ENCODE peak calls at places on chromosomes 16 and 17, in four cellular contexts. H is CD4-positive, alpha-beta T cell; R is AG04449; K is B cell. I is an unnamed sample.

GRCh38 chr16:81882559-81882958 is 103.5 kb downstream of the PLCG2 start:
- DNase-seq in H (no peak), R (no peak), K (no peak), I (no peak)

GRCh38 chr17:40724656-40725055 is 21.1 kb upstream of the KRT24 start:
- DNase-seq in R (no peak), K (no peak), H (no peak), I (no peak)

GRCh38 chr17:61454932-61455753 is 2.9 kb downstream of the TBX4 start:
- DNase-seq in H (no peak), R (no peak), K (no peak), I (no peak)

GRCh38 chr16:985646-986400 is 4.3 kb downstream of the SOX8 start:
- DNase-seq in H (no peak), R (no peak), K (no peak), I (no peak)

GRCh38 chr17:15966183-15966878 is 21.4 kb downstream of the ADORA2B start:
- DNase-seq in K (no peak), H (no peak), R (no peak), I (no peak)

GRCh38 chr16:81198635-81199034 is 39.9 kb upstream of the BCO1 start:
- DNase-seq in R (no peak), H (no peak), K (no peak), I (no peak)

GRCh38 chr16:70683146-70683944 is 2.5 kb downstream of the MTSS2 start:
- DNase-seq in H (no peak), R (no peak), K (no peak), I (no peak)

GRCh38 chr16:52851211-52851740 is 201.4 kb downstream of the CHD9NB start:
- DNase-seq in R (no peak), K (no peak), H (no peak), I (no peak)

GRCh38 chr17:50925296-50925891 is 59.2 kb upstream of the TOB1 start:
- DNase-seq in R (no peak), K (no peak), H (no peak), I (no peak)

DNA sequence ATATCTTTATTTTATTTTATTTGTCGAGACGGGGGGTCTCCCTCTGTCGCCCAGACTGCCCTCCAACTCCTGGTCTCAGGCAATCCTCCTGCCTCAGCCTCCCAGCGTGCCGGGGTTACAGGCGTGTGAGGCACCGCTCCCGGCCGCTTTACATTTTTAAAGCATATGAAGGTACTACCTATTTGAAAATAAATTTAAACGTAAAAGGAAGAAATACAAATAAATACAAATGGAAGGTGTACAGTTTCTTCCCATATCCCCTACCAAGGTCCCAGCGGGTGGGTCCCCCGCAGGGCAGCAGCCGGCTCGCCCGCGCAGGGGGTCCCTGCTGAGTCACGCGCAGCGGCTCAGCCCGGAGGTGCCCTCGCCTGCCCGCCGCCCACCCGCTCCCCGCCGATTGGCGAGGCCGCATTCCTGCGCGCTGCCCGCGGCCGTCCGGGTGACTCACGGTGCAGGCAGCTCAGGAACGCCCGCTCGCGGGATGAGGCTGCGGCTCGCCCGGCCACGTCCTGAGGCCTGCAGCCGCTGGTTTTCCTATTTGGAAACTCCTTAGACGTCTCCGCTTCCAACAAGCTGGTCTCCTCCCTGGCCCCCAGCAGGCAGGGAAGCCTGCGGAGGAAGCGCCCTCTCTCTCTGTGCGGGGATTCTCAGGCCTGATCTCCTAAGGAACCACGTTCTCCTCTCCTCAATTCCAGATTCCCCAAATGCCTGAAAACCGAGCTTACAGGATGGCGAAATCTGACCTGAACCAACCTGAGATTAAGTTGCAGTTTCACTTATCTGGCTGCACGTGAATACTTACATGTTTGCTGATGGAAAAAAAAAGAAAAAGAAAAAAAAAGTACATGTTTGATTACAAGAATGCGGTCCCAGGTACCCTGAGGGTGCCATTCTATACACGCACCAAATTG is 54.8 kb upstream of the MAP3K14 start:
- DNase-seq in H (no peak), R (peak), K (no peak), I (peak)
- TF ChIP-seq CTCF in H (no peak), R (peak), K (no peak), I (no peak)

GRCh38 chr16:87463722-87464690 is 28.8 kb downstream of the ZCCHC14 start:
- DNase-seq in H (peak), K (no peak), R (no peak), I (peak)

GRCh38 chr16:87459833-87460232 is 33.0 kb downstream of the ZCCHC14 start:
- DNase-seq in H (no peak), R (no peak), K (no peak), I (no peak)

GRCh38 chr16:87459027-87459426 is 33.8 kb downstream of the ZCCHC14 start:
- DNase-seq in H (no peak), R (no peak), K (no peak), I (no peak)

GRCh38 chr16:87460936-87461335 is 31.9 kb downstream of the ZCCHC14 start:
- DNase-seq in R (no peak), H (no peak), K (no peak), I (no peak)

GRCh38 chr16:87461466-87461975 is 31.3 kb downstream of the ZCCHC14 start:
- DNase-seq in R (no peak), K (no peak), H (no peak), I (peak)
- TF ChIP-seq CTCF in R (no peak), K (peak), H (no peak), I (no peak)

GRCh38 chr16:84207266-84207665 is 16.3 kb downstream of the ADAD2 start:
- DNase-seq in K (no peak), R (no peak), H (no peak), I (no peak)

GRCh38 chr16:84207869-84208268 is 16.9 kb downstream of the ADAD2 start:
- DNase-seq in K (no peak), R (no peak), H (no peak), I (no peak)

GRCh38 chr16:84212154-84212553 is 21.2 kb downstream of the ADAD2 start:
- DNase-seq in H (no peak), R (no peak), K (no peak), I (no peak)

GRCh38 chr16:84212631-84213030 is 21.7 kb downstream of the ADAD2 start:
- DNase-seq in K (no peak), H (no peak), R (no peak), I (no peak)

DNA sequence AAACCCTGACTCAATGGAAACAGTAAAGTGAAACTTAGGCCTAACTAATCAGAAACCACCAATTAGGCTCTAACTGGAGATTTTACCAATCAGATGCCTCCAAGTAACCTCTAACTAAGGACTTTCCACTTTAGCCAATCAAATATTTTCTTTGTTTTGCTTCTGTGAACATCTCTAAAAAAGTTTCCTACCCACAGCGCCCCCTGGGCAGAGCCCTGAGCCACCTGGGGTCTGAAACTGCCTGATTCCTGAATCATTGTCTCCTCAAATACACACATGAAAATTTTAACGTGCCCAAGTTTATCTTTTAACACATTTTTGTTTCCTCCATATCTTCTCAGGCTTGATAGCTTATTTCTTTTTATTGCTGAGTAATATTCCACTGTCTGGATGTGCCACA is 19.0 kb downstream of the ADAD2 start:
- DNase-seq in K (no peak), H (no peak), R (no peak), I (peak)
- TF ChIP-seq CTCF in K (no peak), H (no peak), R (no peak), I (no peak)

GRCh38 chr17:81902653-81903414 is 796 bp downstream of the NPB start:
- DNase-seq in H (no peak), K (no peak), R (no peak), I (no peak)
- TF ChIP-seq CTCF in H (no peak), K (no peak), R (no peak), I (no peak)

GRCh38 chr16:50201784-50202183 is 48.7 kb downstream of the TENT4B start:
- DNase-seq in R (no peak), H (no peak), K (no peak), I (no peak)
- TF ChIP-seq CTCF in R (no peak), H (no peak), K (no peak), I (no peak)

GRCh38 chr17:60392845-60393702 is 1.1 kb upstream of the USP32 start:
- DNase-seq in H (no peak), K (no peak), R (no peak), I (peak)

GRCh38 chr17:60390881-60391418 is 983 bp downstream of the USP32 start:
- DNase-seq in R (no peak), H (peak), K (no peak), I (peak)

GRCh38 chr17:60391419-60392041 is 403 bp downstream of the USP32 start:
- DNase-seq in H (no peak), R (no peak), K (no peak), I (no peak)

GRCh38 chr17:60393840-60394529 is 2.1 kb upstream of the USP32 start:
- DNase-seq in R (no peak), K (no peak), H (no peak), I (peak)

GRCh38 chr17:60392042-60392844 is at the start of gene USP32:
- DNase-seq in K (peak), R (peak), H (peak), I (peak)
- TF ChIP-seq CTCF in K (no peak), R (peak), H (peak), I (no peak)

GRCh38 chr16:67173323-67173722 is 3.0 kb downstream of the NOL3 start:
- DNase-seq in K (no peak), H (no peak), R (no peak), I (no peak)

GRCh38 chr16:67170948-67171649 is 761 bp downstream of the NOL3 start:
- DNase-seq in H (no peak), K (no peak), R (no peak), I (no peak)

GRCh38 chr16:67176662-67177061 is 6.3 kb downstream of the NOL3 start:
- DNase-seq in K (no peak), H (no peak), R (no peak), I (no peak)

GRCh38 chr16:67174706-67175231 is 4.4 kb downstream of the NOL3 start:
- DNase-seq in R (no peak), K (no peak), H (no peak), I (no peak)

DNA sequence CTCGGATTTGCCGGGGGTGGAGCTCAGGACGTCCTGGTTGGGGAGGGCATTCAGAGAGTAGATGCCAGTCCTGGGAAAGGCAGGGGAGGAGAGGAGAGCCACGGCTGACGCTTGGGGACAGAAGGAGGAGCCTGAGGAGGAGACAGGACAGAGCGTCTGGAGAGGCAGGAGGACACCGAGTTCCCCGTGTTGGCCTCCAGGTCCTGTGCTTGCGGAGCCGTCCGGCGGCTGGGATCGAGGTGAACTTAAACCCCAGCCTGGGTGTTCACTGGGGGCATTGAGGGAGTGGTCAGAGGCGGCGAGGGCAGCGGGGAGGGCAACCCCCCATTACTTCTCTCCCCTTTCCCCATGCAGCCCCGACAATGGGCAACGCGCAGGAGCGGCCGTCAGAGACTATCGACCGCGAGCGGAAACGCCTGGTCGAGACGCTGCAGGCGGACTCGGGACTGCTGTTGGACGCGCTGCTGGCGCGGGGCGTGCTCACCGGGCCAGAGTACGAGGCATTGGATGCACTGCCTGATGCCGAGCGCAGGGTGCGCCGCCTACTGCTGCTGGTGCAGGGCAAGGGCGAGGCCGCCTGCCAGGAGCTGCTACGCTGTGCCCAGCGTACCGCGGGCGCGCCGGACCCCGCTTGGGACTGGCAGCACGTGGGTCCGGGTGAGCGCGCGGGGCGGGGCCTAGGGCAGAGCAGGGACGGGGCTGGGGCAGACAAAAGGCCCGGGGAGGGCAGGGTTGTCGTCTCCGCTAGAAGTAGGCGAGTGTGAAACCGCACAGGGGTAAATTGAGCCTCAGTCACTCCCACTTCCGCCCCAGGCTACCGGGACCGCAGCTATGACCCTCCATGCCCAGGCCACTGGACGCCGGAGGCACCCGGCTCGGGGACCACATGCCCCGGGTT is 3.7 kb downstream of the NOL3 start:
- DNase-seq in H (peak), K (peak), R (no peak), I (peak)
- TF ChIP-seq CTCF in H (no peak), K (no peak), R (peak), I (peak)

DNA sequence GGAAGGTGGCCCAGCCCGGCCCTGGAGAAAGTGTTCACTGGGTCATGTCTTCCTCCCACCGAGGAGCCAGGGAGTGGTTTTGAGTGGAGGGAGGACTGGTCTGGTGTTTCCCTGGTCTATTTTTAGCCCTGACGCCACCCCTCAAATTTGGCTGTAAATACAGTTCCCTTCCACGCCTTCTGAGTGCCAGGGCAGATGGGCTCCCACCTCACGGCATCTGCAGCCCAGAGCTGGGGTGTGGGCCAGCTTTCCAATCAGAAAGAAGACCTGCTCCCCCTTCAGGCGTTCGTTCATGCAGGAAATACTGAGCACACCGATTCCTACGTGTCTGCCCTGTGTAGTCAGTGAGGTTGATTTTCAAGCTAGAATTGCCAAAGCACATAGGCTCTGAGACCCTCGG is 53.7 kb downstream of the SNX20 start:
- DNase-seq in R (no peak), K (peak), H (peak), I (peak)
- TF ChIP-seq CTCF in R (peak), K (peak), H (peak), I (peak)

DNA sequence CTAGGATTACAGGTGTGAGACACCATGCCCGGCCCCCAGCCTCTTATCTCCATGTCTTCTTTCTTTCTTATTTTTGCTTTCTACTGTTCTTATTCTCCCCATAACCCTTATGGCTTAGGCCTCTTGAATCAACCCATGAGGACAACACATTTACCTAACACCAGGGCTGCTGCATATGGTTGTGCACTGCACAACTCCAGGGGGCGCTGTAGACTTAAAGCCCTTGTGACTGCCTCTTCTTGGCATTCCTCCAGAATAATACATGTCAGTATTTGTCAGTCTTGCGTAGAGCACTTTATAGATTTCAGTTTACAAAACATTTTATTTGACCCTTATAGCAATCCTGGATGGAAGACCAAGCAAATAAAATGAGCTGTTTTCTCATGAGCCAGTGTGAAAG is 225.0 kb upstream of the SALL1 start:
- DNase-seq in K (no peak), R (no peak), H (no peak), I (no peak)
- TF ChIP-seq CTCF in K (no peak), R (no peak), H (no peak), I (no peak)

I was measured in activated CD8-positive, alpha-beta T cell treated with anti-CD3 and anti-CD28 coated beads for 36 hours.